ENCODE peak calls at places on chromosomes 4 and X, in six cellular contexts. J, L, Y, A, K and D are unnamed samples.

GRCh38 chrX:41457618-41458192 is 10.6 kb downstream of the NYX start:
- DNase-seq in J (no peak), L (peak), Y (no peak), A (no peak), K (no peak), D (no peak)

GRCh38 chr4:155832664-155833063 is 33.4 kb downstream of the ASIC5 start:
- DNase-seq in J (no peak), L (no peak), Y (no peak), A (no peak), K (no peak), D (no peak)

GRCh38 chrX:106612403-106612789 is 618 bp downstream of the RADX start:
- DNase-seq in J (no peak), L (no peak), Y (no peak), A (no peak), K (no peak), D (no peak)

GRCh38 chr4:18536420-18536819 is 514.9 kb upstream of the LCORL start:
- DNase-seq in J (no peak), L (no peak), Y (no peak), A (no peak), K (peak), D (no peak)

GRCh38 chrX:74458738-74459137 is 37.4 kb downstream of the SLC16A2 start:
- DNase-seq in J (peak), L (peak), Y (peak), A (no peak), K (no peak), D (no peak)

GRCh38 chr4:18670034-18670433 is 648.5 kb upstream of the LCORL start:
- DNase-seq in J (no peak), L (no peak), Y (no peak), A (no peak), K (peak), D (no peak)

GRCh38 chr4:108292229-108292628 is 123.5 kb upstream of the LEF1 start:
- DNase-seq in J (no peak), L (no peak), Y (no peak), A (no peak), K (no peak), D (no peak)

GRCh38 chrX:30489323-30489722 is 88.2 kb downstream of the TASL start:
- DNase-seq in J (peak), L (no peak), Y (no peak), A (no peak), K (peak), D (no peak)

GRCh38 chrX:69028006-69028760 is 137.1 kb downstream of the PJA1 start:
- DNase-seq in J (no peak), L (no peak), Y (no peak), A (no peak), K (no peak), D (no peak)

GRCh38 chr4:7148337-7148736 is 44.0 kb upstream of the SORCS2 start:
- DNase-seq in J (no peak), L (no peak), Y (no peak), A (no peak), K (no peak), D (no peak)

GRCh38 chr4:140057693-140058092 is 96.3 kb downstream of the MAML3 start:
- DNase-seq in J (no peak), L (no peak), Y (no peak), A (no peak), K (no peak), D (no peak)

GRCh38 chr4:81410695-81411094 is 61.0 kb downstream of the RASGEF1B start:
- DNase-seq in J (no peak), L (no peak), Y (no peak), A (no peak), K (peak), D (no peak)

GRCh38 chr4:37812713-37813112 is 13.8 kb upstream of the PGM2 start:
- DNase-seq in J (peak), L (peak), Y (peak), A (no peak), K (no peak), D (no peak)

GRCh38 chr4:44145868-44146267 is 302.7 kb downstream of the KCTD8 start:
- DNase-seq in J (no peak), L (no peak), Y (no peak), A (no peak), K (no peak), D (no peak)

GRCh38 chrX:43176686-43177085 is 398.7 kb upstream of the PPP1R2C start:
- DNase-seq in J (no peak), L (no peak), Y (no peak), A (no peak), K (no peak), D (no peak)

GRCh38 chrX:108437789-108438623 is at the start of gene COL4A6:
- DNase-seq in J (no peak), L (no peak), Y (no peak), A (no peak), K (no peak), D (no peak)

GRCh38 chrX:152926279-152926678 is 28.4 kb downstream of the ZNF185 start:
- DNase-seq in J (peak), L (peak), Y (peak), A (no peak), K (peak), D (no peak)

GRCh38 chr4:39469429-39470077 is 10.7 kb downstream of the LIAS start:
- DNase-seq in J (peak), L (peak), Y (peak), A (peak), K (peak), D (no peak)

GRCh38 chrX:107348990-107349389 is 100.5 kb upstream of the FRMPD3 start:
- DNase-seq in J (no peak), L (no peak), Y (no peak), A (no peak), K (no peak), D (no peak)

GRCh38 chrX:40660381-40660780 is 13.0 kb upstream of the CXorf38 start:
- DNase-seq in J (no peak), L (no peak), Y (no peak), A (no peak), K (no peak), D (no peak)

GRCh38 chr4:154329268-154329858 is 162.2 kb downstream of the DCHS2 start:
- DNase-seq in J (no peak), L (peak), Y (no peak), A (no peak), K (peak), D (no peak)

GRCh38 chrX:39600222-39600621 is 497.5 kb downstream of the BCOR start:
- DNase-seq in J (no peak), L (no peak), Y (no peak), A (no peak), K (no peak), D (no peak)

GRCh38 chr4:15938640-15939039 is at the start of gene FGFBP1:
- DNase-seq in J (no peak), L (no peak), Y (no peak), A (no peak), K (no peak), D (no peak)

GRCh38 chrX:119729408-119730201 is 28.8 kb upstream of the SOWAHD start:
- DNase-seq in J (peak), L (peak), Y (peak), A (peak), K (peak), D (no peak)

GRCh38 chr4:105232374-105232773 is 85.7 kb downstream of the TET2 start:
- DNase-seq in J (no peak), L (no peak), Y (no peak), A (no peak), K (no peak), D (no peak)

GRCh38 chrX:15790766-15791380 is 589 bp downstream of the ZRSR2 start:
- DNase-seq in J (no peak), L (no peak), Y (no peak), A (no peak), K (peak), D (no peak)

GRCh38 chr4:119750771-119751170 is 122.2 kb upstream of the PDE5A start:
- DNase-seq in J (no peak), L (peak), Y (no peak), A (no peak), K (no peak), D (no peak)

GRCh38 chr4:1244978-1245471 is 3.9 kb downstream of the CTBP1 start:
- DNase-seq in J (no peak), L (no peak), Y (no peak), A (no peak), K (no peak), D (no peak)

GRCh38 chrX:67953658-67954057 is 409.8 kb downstream of the AR start:
- DNase-seq in J (no peak), L (no peak), Y (no peak), A (no peak), K (no peak), D (no peak)

GRCh38 chrX:103607385-103608304 is at the start of gene TCEAL3:
- DNase-seq in J (no peak), L (peak), Y (no peak), A (no peak), K (peak), D (no peak)

GRCh38 chrX:107480272-107480671 is 30.8 kb downstream of the FRMPD3 start:
- DNase-seq in J (no peak), L (no peak), Y (no peak), A (no peak), K (no peak), D (no peak)

GRCh38 chrX:68710870-68711576 is 63.6 kb downstream of the STARD8 start:
- DNase-seq in J (no peak), L (peak), Y (no peak), A (no peak), K (peak), D (no peak)

GRCh38 chr4:185108669-185109068 is 34.4 kb upstream of the SLC25A4 start:
- DNase-seq in J (no peak), L (no peak), Y (no peak), A (no peak), K (no peak), D (no peak)